ENCODE peak calls at places on chromosomes 5 and 9, in ten cellular contexts. S is AG08395; A is AG10803; G is NB4; Z is NCI-H446 treated with DMSO at 0.1 percent for 48 hours; U is brain microvascular endothelial cell; X is activated naive CD8-positive, alpha-beta T cell treated with anti-CD3 and anti-CD28 coated beads, Interleukin-2, amount 50 U/mL, for 24 hours; W is stimulated activated CD4-positive, alpha-beta T cell treated with anti-CD3 and anti-CD28 coated beads, Interleukin-4, amount 100 ng/mL, for 4 hours; T is germinal center; P is fibroblast of the conjunctiva. F is an unnamed sample.

GRCh38 chr9:36872641-36873040 is 161.4 kb downstream of the PAX5 start:
- DNase-seq in X (no peak), S (no peak), P (no peak), U (no peak), T (no peak), W (no peak), G (no peak), A (no peak), Z (no peak), F (no peak)

GRCh38 chr9:129383415-129384088 is 205.5 kb upstream of the IER5L start:
- DNase-seq in U (peak; percentile 56), X (peak; percentile 60), Z (no peak), T (peak; percentile 91), A (peak; percentile 72), P (peak; percentile 43), S (peak; percentile 77), G (peak; percentile 79), W (peak; percentile 63), F (peak; percentile 67)

GRCh38 chr5:89282038-89282831 is 399.3 kb upstream of the MEF2C start:
- DNase-seq in X (no peak), P (no peak), S (no peak), U (peak; percentile 22), T (no peak), Z (no peak), G (no peak), W (no peak), A (no peak), F (no peak)

GRCh38 chr5:65197899-65198776 is 283.6 kb downstream of the ADAMTS6 start:
- DNase-seq in S (no peak), W (no peak), P (no peak), U (no peak), A (no peak), X (no peak), G (no peak), Z (no peak), T (no peak), F (no peak)

GRCh38 chr5:16784843-16785791 is 151.0 kb downstream of the MYO10 start:
- DNase-seq in G (no peak), Z (peak; percentile 41), S (no peak), X (peak; percentile 23), U (no peak), W (peak; percentile 24), T (no peak), P (no peak), A (no peak), F (peak; percentile 54)

GRCh38 chr5:133806847-133807246 is 161.6 kb downstream of the C5orf15 start:
- DNase-seq in T (no peak), P (no peak), X (no peak), W (no peak), G (no peak), S (no peak), U (no peak), A (no peak), Z (no peak), F (no peak)

GRCh38 chr5:146185161-146185560 is 2.7 kb upstream of the LARS1 start:
- DNase-seq in W (no peak), Z (no peak), S (no peak), A (no peak), T (no peak), X (no peak), U (no peak), P (no peak), G (peak; percentile 30), F (no peak)

GRCh38 chr5:77955577-77955976 is 179.4 kb upstream of the TBCA start:
- DNase-seq in G (no peak), W (no peak), P (no peak), X (no peak), U (no peak), Z (no peak), A (no peak), T (no peak), S (no peak), F (no peak)

GRCh38 chr5:90365328-90365727 is 44.2 kb downstream of the CETN3 start:
- DNase-seq in Z (no peak), U (no peak), X (no peak), P (no peak), S (no peak), G (no peak), W (no peak), A (no peak), T (no peak), F (no peak)

GRCh38 chr5:79636981-79637733 is 24.9 kb downstream of the TENT2 start:
- DNase-seq in U (no peak), P (peak; percentile 14), S (no peak), X (no peak), G (peak; percentile 52), T (no peak), A (no peak), W (no peak), Z (no peak), F (peak; percentile 45)

GRCh38 chr5:143570989-143571388 is 167.5 kb upstream of the NR3C1 start:
- DNase-seq in W (no peak), G (no peak), A (no peak), P (no peak), X (no peak), T (no peak), U (no peak), Z (no peak), S (no peak), F (no peak)

GRCh38 chr5:177320879-177321278 is 9.2 kb upstream of the MXD3 start:
- DNase-seq in U (no peak), P (no peak), G (peak; percentile 76), T (peak; percentile 28), Z (no peak), S (no peak), W (no peak), X (no peak), A (no peak), F (no peak)

GRCh38 chr5:91998774-91999173 is 615.7 kb upstream of the ARRDC3 start:
- DNase-seq in S (no peak), G (no peak), W (no peak), Z (no peak), U (no peak), P (no peak), X (no peak), A (no peak), T (no peak), F (no peak)

GRCh38 chr5:40486437-40487270 is 193.1 kb upstream of the PTGER4 start:
- DNase-seq in Z (no peak), X (peak; percentile 66), A (no peak), G (peak; percentile 92), P (no peak), U (no peak), S (no peak), W (peak; percentile 28), T (no peak), F (no peak)

GRCh38 chr9:227882-228281 is 13.2 kb downstream of the DOCK8 start:
- DNase-seq in Z (no peak), P (no peak), W (no peak), S (no peak), A (no peak), X (no peak), U (no peak), G (peak; percentile 78), T (no peak), F (no peak)

GRCh38 chr5:133977161-133977787 is 8.8 kb upstream of the C5orf15 start:
- DNase-seq in A (no peak), P (no peak), X (no peak), Z (no peak), S (no peak), U (no peak), W (no peak), T (no peak), G (no peak), F (no peak)

GRCh38 chr9:77714077-77714549 is 66.0 kb upstream of the GNA14 start:
- DNase-seq in S (peak; percentile 21), A (peak; percentile 63), W (no peak), T (no peak), P (no peak), G (peak; percentile 31), X (no peak), Z (no peak), U (no peak), F (peak; percentile 59)

GRCh38 chr9:97564291-97565175 is 63.1 kb downstream of the TMOD1 start:
- DNase-seq in S (peak; percentile 54), Z (no peak), X (no peak), U (peak; percentile 63), A (peak; percentile 45), W (no peak), G (no peak), P (peak; percentile 64), T (no peak), F (peak; percentile 90)

GRCh38 chr5:28066856-28067255 is 1028.5 kb upstream of the CDH9 start:
- DNase-seq in P (no peak), U (no peak), S (no peak), W (no peak), G (no peak), Z (no peak), T (no peak), X (no peak), A (no peak), F (no peak)

GRCh38 chr5:104018299-104018698 is 455.7 kb upstream of the NUDT12 start:
- DNase-seq in W (no peak), G (no peak), X (no peak), P (no peak), S (no peak), T (no peak), A (no peak), U (no peak), Z (no peak), F (no peak)